ENCODE peak calls at places on chromosomes 11 and 22, in seven cellular contexts. K is suprapubic skin, S is K562, Y is breast epithelium, Q is H1, I is right lobe of liver, W is testis. A is an unnamed sample. For H3K27me3 and H3K36me3, the result is how much of the 10 kb centered on the place peaks cover.

GRCh38 chr22:40506762-40507161 is 129.8 kb downstream of the MRTFA start:
- DNase-seq in K (no peak), S (no peak), Y (no peak), Q (no peak), I (no peak), W (no peak), A (no peak)

GRCh38 chr11:69468236-69468635 is 13.2 kb upstream of the LINC01488 start:
- DNase-seq in K (no peak), S (no peak), Y (no peak), Q (no peak), I (no peak), W (no peak), A (no peak)

GRCh38 chr11:3609416-3610265 is 32.2 kb downstream of the ART5 start:
- DNase-seq in K (no peak), S (peak), Y (no peak), Q (no peak), I (no peak), W (peak), A (no peak)

GRCh38 chr11:134024420-134025085 is 44.3 kb upstream of the JAM3 start:
- DNase-seq in K (no peak), S (no peak), Y (no peak), Q (no peak), I (no peak), W (no peak), A (no peak)

GRCh38 chr11:12377824-12378593 is 638 bp downstream of the PARVA start:
- DNase-seq in K (peak), S (no peak), Y (peak), Q (peak), I (peak), W (peak), A (peak)

GRCh38 chr22:28791841-28792490 is 8.4 kb downstream of the XBP1 start:
- DNase-seq in K (no peak), S (no peak), Y (no peak), Q (no peak), I (no peak), W (no peak), A (no peak)

GRCh38 chr22:48757581-48757980 is 1070.1 kb downstream of the BRD1 start:
- DNase-seq in K (peak), S (no peak), Y (no peak), Q (no peak), I (no peak), W (peak), A (no peak)

GRCh38 chr11:8744423-8744822 is 61.8 kb downstream of the RPL27A start:
- DNase-seq in K (no peak), S (no peak), Y (no peak), Q (no peak), I (no peak), W (no peak), A (no peak)

GRCh38 chr22:49885881-49886280 is 32.2 kb downstream of the ZBED4 start:
- DNase-seq in K (no peak), S (no peak), Y (no peak), Q (no peak), I (no peak), W (no peak), A (no peak)

DNA sequence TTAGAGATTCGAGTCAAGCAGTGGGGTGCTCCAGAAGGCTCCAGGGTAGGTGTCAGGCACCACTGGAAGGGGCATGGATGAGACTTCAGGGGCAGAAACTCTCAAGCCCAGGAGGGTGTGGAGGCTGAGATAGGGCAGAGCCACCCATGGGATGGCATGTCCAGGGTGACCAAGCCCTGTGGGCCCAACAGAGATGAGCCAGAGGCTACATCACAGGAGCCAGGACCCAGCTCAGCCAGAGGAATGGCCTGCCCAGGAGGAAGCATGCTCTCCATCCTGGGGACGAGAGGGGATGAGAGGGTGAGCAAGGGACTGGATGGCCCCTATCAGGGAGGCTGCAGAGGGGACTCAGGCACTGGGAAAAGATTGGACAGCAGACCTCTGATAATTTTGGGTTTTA is 42.8 kb downstream of the SLCO2B1 start:
- DNase-seq in K (no peak), S (no peak), Y (no peak), Q (no peak), I (no peak), W (no peak), A (no peak)
- H3K27me3 ChIP-seq in K (under half), S (under half), Y (under half), Q (under half), I (under half), W (under half), A (under half)

GRCh38 chr11:64762916-64763803 is 3.4 kb upstream of the PYGM start:
- DNase-seq in K (no peak), S (peak), Y (peak), Q (no peak), I (peak), W (no peak), A (no peak)
- H3K36me3 ChIP-seq in K (half or more), S (half or more), Y (under half), Q (under half), I (half or more), W (under half), A (under half)

DNA sequence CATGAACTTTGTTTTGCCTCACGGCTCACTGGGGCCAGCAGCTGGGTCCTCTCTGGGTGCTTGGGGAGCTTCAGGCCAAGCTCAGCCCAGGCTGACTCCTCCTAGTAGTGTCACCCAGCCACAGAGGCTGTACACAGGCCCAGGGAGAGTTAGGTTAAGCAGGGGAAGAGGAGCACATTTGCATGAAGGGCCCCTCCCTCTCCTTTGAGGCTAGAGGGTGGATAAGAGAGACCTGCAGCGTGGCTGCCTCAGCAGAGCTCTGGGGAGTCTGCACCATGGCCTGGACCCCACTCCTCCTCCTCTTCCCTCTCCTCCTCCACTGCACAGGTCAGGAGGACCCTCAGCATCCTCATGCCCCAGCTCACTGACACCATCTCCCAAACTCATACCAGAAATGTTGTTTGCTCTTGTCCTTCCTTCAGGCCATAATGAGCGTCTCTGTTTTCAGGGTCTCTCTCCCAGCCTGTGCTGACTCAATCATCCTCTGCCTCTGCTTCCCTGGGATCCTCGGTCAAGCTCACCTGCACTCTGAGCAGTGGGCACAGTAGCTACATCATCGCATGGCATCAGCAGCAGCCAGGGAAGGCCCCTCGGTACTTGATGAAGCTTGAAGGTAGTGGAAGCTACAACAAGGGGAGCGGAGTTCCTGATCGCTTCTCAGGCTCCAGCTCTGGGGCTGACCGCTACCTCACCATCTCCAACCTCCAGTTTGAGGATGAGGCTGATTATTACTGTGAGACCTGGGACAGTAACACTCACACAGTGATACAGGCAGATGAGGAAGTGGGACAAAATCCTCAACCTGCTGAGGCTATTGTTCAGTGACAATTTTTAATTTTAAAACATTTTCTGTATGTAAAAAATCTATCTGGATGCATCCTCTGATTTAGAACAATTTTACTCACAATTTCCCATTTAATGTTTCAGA is 82.4 kb upstream of the VPREB1 start:
- DNase-seq in K (no peak), S (no peak), Y (no peak), Q (no peak), I (no peak), W (no peak), A (peak)
- TF ChIP-seq POLR2A in K (no peak), S (no peak), Y (no peak), Q (no peak), I (no peak), W (no peak), A (no peak)

DNA sequence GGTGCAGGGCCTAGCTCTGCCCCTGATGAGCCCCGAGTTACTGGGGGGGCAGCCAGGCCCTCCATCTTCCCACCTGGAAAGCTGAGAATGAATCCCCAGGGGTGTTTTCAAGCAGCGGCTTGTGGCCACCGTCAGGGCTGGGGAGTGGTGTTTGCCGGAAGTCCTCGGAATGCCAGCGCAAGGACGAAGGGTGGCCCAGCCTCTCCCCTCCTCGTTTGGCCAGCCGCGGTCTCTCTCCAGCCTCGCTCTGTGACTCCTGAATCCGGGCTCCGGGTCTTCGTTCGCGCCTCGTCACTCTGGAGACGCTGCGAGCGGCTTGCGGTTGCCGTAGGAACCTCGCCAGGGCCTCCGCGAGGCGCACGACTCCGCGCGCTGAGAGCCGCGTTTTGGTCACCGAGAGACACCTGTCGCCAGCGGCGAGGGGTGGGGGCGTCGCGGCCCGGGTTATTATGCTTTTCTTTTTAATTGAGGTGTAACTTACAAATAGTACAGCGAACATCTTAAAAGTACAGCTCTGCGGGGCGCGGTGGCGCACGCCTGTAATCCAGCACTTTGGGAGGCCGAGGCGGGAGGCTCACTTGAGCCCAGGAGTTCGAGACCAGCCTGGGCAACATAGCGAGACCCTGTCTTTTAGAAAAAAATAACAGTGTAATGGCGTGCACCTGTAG is 6.3 kb upstream of the KDELR3 start:
- DNase-seq in K (no peak), S (peak), Y (peak), Q (peak), I (peak), W (peak), A (peak)
- H3K27me3 ChIP-seq in K (under half), S (under half), Y (under half), Q (under half), I (under half), W (under half), A (half or more)

DNA sequence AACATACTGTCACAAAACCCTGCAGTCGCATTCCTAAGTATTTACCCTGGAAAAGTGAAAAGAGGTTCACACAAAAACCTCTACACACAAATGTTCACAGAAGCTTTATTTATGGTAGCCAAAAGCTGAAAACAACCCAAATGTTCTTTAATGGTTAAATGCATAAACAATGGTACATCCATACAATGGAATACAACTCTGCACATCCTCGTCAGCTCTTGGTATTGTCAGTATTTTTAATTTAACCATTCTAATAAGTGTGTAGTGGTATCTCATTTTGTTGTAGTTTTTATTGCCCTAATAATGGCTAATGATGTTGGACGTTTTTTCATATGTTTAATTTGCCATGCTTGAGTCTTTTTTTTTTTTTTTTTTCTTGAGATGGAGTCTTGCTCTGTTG is 99.4 kb downstream of the ATXN10 start:
- DNase-seq in K (no peak), S (no peak), Y (no peak), Q (no peak), I (no peak), W (no peak), A (no peak)
- H3K36me3 ChIP-seq in K (under half), S (under half), Y (under half), Q (under half), I (under half), W (under half), A (under half)